ENCODE peak calls at places on chromosomes 2 and 18, in ten cellular contexts. C is transverse colon, A is SK-N-SH, P is sigmoid colon, S is K562, X is suprapubic skin, U is ovary, E is upper lobe of left lung, O is HepG2, T is stomach. F is an unnamed sample.

GRCh38 chr2:50551868-50552267 is 480.1 kb downstream of the NRXN1 start:
- DNase-seq in C (no peak), A (no peak), P (no peak), S (no peak), X (no peak), U (no peak), E (no peak), O (no peak), T (no peak), F (no peak)

GRCh38 chr2:142010871-142011270 is 119.9 kb downstream of the LRP1B start:
- DNase-seq in C (no peak), A (no peak), P (no peak), S (no peak), X (no peak), U (no peak), E (no peak), O (no peak), T (no peak), F (no peak)

GRCh38 chr18:72470391-72470790 is 73.8 kb downstream of the CBLN2 start:
- DNase-seq in C (no peak), A (no peak), P (no peak), S (no peak), X (no peak), U (no peak), E (no peak), O (no peak), T (no peak), F (no peak)

GRCh38 chr2:145753966-145754365 is 1234.0 kb upstream of the ZEB2 start:
- DNase-seq in C (no peak), A (no peak), P (no peak), S (peak; percentile 47), X (no peak), U (no peak), E (no peak), O (peak; percentile 78), T (no peak), F (no peak)

GRCh38 chr2:156903335-156903734 is 354.2 kb upstream of the GALNT5 start:
- DNase-seq in C (no peak), A (no peak), P (no peak), S (no peak), X (no peak), U (no peak), E (no peak), O (no peak), T (no peak), F (no peak)

GRCh38 chr2:135607561-135607960 is 76.3 kb downstream of the R3HDM1 start:
- DNase-seq in C (no peak), A (no peak), P (no peak), S (no peak), X (no peak), U (no peak), E (no peak), O (peak; percentile 6), T (no peak), F (no peak)

GRCh38 chr2:97651114-97651513 is 5.3 kb downstream of the COX5B start:
- DNase-seq in C (no peak), A (no peak), P (no peak), S (no peak), X (no peak), U (no peak), E (no peak), O (no peak), T (no peak), F (no peak)

GRCh38 chr2:216578325-216578724 is 54.9 kb upstream of the IGFBP2 start:
- DNase-seq in C (no peak), A (no peak), P (no peak), S (no peak), X (no peak), U (no peak), E (no peak), O (no peak), T (no peak), F (no peak)

GRCh38 chr2:150442484-150442883 is 45.0 kb downstream of the RND3 start:
- DNase-seq in C (no peak), A (no peak), P (no peak), S (no peak), X (no peak), U (no peak), E (no peak), O (no peak), T (no peak), F (no peak)

GRCh38 chr2:38376346-38376682 is 759 bp downstream of the ATL2 start:
- DNase-seq in C (peak; percentile 63), A (no peak), P (no peak), S (peak; percentile 66), X (peak; percentile 77), U (no peak), E (no peak), O (peak; percentile 73), T (peak; percentile 49), F (peak; percentile 56)

GRCh38 chr18:74414951-74415515 is 42.1 kb downstream of the DIPK1C start:
- DNase-seq in C (no peak), A (no peak), P (no peak), S (no peak), X (no peak), U (no peak), E (no peak), O (no peak), T (no peak), F (no peak)

DNA sequence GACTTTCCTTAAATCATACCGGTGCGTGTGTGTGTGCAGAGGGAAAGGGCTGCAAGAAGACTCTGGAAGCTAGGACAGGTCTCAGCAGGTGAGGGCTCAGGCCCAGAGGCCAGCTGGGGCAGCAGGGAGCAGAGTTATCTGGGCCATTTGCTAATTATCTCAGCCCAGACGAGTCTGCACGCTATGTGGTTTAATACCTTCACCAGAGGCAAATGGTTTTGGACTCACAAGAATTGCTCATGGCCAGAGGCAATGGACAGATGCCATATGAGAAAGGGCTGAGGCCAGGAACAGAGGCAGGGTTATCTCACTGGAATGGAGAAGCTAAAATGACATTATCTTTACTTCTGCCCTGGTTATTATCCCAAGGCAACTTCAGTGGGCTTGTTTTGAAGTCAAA is 35.7 kb downstream of the LIPG start:
- DNase-seq in C (no peak), A (peak; percentile 67), P (no peak), S (no peak), X (no peak), U (no peak), E (no peak), O (no peak), T (no peak), F (no peak)
- TF ChIP-seq EP300 in C (no peak), A (no peak), P (no peak), S (no peak), X (no peak), U (no peak), E (no peak), O (no peak), T (no peak), F (no peak)

GRCh38 chr18:79695856-79696850 is 16.6 kb downstream of the CTDP1 start:
- DNase-seq in C (no peak), A (no peak), P (peak; percentile 56), S (no peak), X (no peak), U (no peak), E (peak; percentile 74), O (no peak), T (no peak), F (no peak)

GRCh38 chr18:79698668-79699335 is 19.2 kb downstream of the CTDP1 start:
- DNase-seq in C (no peak), A (no peak), P (no peak), S (no peak), X (no peak), U (no peak), E (no peak), O (no peak), T (no peak), F (no peak)

GRCh38 chr18:79699653-79700052 is 20.1 kb downstream of the CTDP1 start:
- DNase-seq in C (peak; percentile 65), A (no peak), P (peak; percentile 39), S (no peak), X (no peak), U (no peak), E (no peak), O (no peak), T (no peak), F (no peak)

GRCh38 chr18:79697178-79697577 is 17.6 kb downstream of the CTDP1 start:
- DNase-seq in C (no peak), A (no peak), P (peak; percentile 56), S (no peak), X (no peak), U (no peak), E (no peak), O (no peak), T (no peak), F (no peak)

DNA sequence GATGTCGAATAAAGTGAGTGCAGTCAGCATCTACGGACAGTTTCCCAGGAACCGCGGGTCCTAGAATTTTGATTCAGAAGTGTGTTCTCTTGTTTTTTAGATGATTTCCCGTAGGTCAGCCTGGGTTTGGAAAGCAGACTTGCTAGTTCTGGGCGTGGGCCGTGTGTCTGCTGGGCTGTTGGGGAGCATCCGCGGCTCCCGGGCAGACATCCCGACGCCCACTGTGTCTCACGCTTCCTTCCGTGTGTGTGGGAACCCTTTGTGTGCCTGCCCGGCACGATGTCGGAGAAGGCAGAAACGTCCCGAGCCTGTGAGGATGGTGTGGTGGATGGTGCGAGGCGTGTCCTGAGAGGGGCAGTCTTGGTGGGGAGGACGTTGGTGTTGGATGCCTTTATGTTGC is 18.4 kb downstream of the CTDP1 start:
- DNase-seq in C (no peak), A (no peak), P (peak; percentile 35), S (no peak), X (no peak), U (no peak), E (peak; percentile 75), O (no peak), T (no peak), F (no peak)
- H3K36me3 ChIP-seq in C (no peaks in the 10 kb centered on the region), A (peaks cover 12% of the 10 kb centered on the region), P (peaks cover 45% of the 10 kb centered on the region), S (peaks cover 35% of the 10 kb centered on the region), X (peaks cover 61% of the 10 kb centered on the region), U (no peaks in the 10 kb centered on the region), E (peaks cover 67% of the 10 kb centered on the region), O (peaks cover 48% of the 10 kb centered on the region), T (peaks cover 68% of the 10 kb centered on the region), F (no peaks in the 10 kb centered on the region)

GRCh38 chr2:196653843-196654242 is 14.3 kb downstream of the CCDC150 start:
- DNase-seq in C (no peak), A (no peak), P (no peak), S (no peak), X (no peak), U (no peak), E (no peak), O (no peak), T (no peak), F (no peak)

GRCh38 chr2:196651387-196652094 is 12.0 kb downstream of the CCDC150 start:
- DNase-seq in C (no peak), A (no peak), P (no peak), S (no peak), X (no peak), U (no peak), E (no peak), O (no peak), T (no peak), F (no peak)

GRCh38 chr2:196652869-196653268 is 13.4 kb downstream of the CCDC150 start:
- DNase-seq in C (no peak), A (no peak), P (no peak), S (no peak), X (no peak), U (no peak), E (no peak), O (no peak), T (no peak), F (no peak)

GRCh38 chr2:196649202-196649601 is 9.7 kb downstream of the CCDC150 start:
- DNase-seq in C (no peak), A (no peak), P (no peak), S (no peak), X (no peak), U (no peak), E (no peak), O (no peak), T (no peak), F (no peak)
- TF ChIP-seq EP300 in C (no peak), A (no peak), P (no peak), S (no peak), X (no peak), U (no peak), E (no peak), O (no peak), T (no peak), F (no peak)

GRCh38 chr2:99336780-99337163 is 417 bp upstream of the EIF5B start:
- DNase-seq in C (no peak), A (no peak), P (no peak), S (no peak), X (no peak), U (no peak), E (no peak), O (no peak), T (no peak), F (no peak)
- H3K36me3 ChIP-seq in C (no peaks in the 10 kb centered on the region), A (peaks cover 9% of the 10 kb centered on the region), P (peaks cover 9% of the 10 kb centered on the region), S (peaks cover 25% of the 10 kb centered on the region), X (peaks cover 12% of the 10 kb centered on the region), U (no peaks in the 10 kb centered on the region), E (peaks cover 14% of the 10 kb centered on the region), O (peaks cover 13% of the 10 kb centered on the region), T (peaks cover 15% of the 10 kb centered on the region), F (no peaks in the 10 kb centered on the region)